ENCODE peak calls at places on chromosomes 12 and 14, in nine cellular contexts. V is progenitor cell of endocrine pancreas, J is MM.1S, X is DND-41, F is hepatocyte, H is foreskin fibroblast, Y is esophagus muscularis mucosa, A is esophagus squamous epithelium, Q is neural crest cell. Z is an unnamed sample.
A peak's percentile ranks its signal among the peaks of the same experiment; 100 is the strongest.

GRCh38 chr12:93569656-93570551 is 2.6 kb upstream of the SOCS2 start:
- DNase-seq in V (peak; percentile 87), J (peak; percentile 82), X (peak; percentile 87), F (peak; percentile 93), H (peak; percentile 88), Y (peak; percentile 97), A (peak; percentile 16), Q (peak; percentile 86), Z (peak; percentile 86)

GRCh38 chr12:45729233-45730115 is at the start of gene ARID2:
- DNase-seq in V (peak; percentile 44), J (peak; percentile 82), X (peak; percentile 81), F (peak; percentile 83), H (peak; percentile 53), Y (no peak), A (peak; percentile 42), Q (peak; percentile 59), Z (peak; percentile 59)

GRCh38 chr14:78075033-78075432 is 95.1 kb upstream of the NRXN3 start:
- DNase-seq in V (no peak), J (no peak), X (peak; percentile 47), F (no peak), H (no peak), Y (no peak), A (no peak), Q (no peak), Z (no peak)

GRCh38 chr14:56805201-56805991 is 4.9 kb downstream of the OTX2 start:
- DNase-seq in V (no peak), J (no peak), X (no peak), F (no peak), H (no peak), Y (no peak), A (no peak), Q (no peak), Z (no peak)

GRCh38 chr12:13948631-13949030 is 32.8 kb downstream of the GRIN2B start:
- DNase-seq in V (no peak), J (no peak), X (no peak), F (no peak), H (no peak), Y (no peak), A (no peak), Q (no peak), Z (no peak)

GRCh38 chr12:4402996-4403395 is 23.5 kb upstream of the FGF23 start:
- DNase-seq in V (no peak), J (no peak), X (no peak), F (no peak), H (no peak), Y (no peak), A (no peak), Q (no peak), Z (no peak)

GRCh38 chr12:26696613-26697092 is 136.3 kb downstream of the ITPR2 start:
- DNase-seq in V (no peak), J (no peak), X (no peak), F (no peak), H (no peak), Y (no peak), A (no peak), Q (no peak), Z (no peak)

GRCh38 chr14:53550776-53551175 is 397.7 kb upstream of the DDHD1 start:
- DNase-seq in V (no peak), J (no peak), X (no peak), F (no peak), H (no peak), Y (no peak), A (no peak), Q (no peak), Z (no peak)

DNA sequence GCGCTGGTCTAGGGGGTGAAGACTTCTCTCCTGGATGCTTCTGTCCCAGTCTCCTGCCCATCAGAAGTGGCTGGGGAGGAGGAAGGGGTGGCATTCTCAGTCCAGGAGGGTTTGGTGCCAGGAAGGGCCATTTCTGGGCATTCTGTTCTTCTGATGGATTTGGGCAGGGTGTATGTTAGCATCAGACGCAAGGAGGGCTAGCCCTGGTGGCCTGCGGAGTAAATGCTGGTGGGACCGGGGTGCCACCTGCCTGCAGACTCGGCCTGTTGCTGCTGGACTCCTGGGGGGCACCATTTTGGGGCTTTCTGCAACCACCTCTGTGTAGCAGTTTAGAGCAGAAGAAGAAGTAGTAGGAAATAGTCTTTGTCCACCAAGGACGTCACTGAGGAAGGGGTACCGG is 31.7 kb downstream of the AACS start:
- DNase-seq in V (no peak), J (no peak), X (no peak), F (no peak), H (no peak), Y (no peak), A (no peak), Q (no peak), Z (no peak)
- TF ChIP-seq CTCF in V (no peak), J (no peak), X (no peak), F (no peak), H (no peak), Y (no peak), A (no peak), Q (no peak), Z (no peak)

GRCh38 chr14:49549446-49549845 is 36.7 kb downstream of the RPS29 start:
- DNase-seq in V (no peak), J (no peak), X (no peak), F (no peak), H (no peak), Y (no peak), A (no peak), Q (no peak), Z (no peak)

GRCh38 chr14:49552630-49553029 is 33.5 kb downstream of the RPS29 start:
- DNase-seq in V (no peak), J (no peak), X (no peak), F (no peak), H (no peak), Y (no peak), A (no peak), Q (no peak), Z (no peak)

GRCh38 chr14:49549881-49550280 is 36.3 kb downstream of the RPS29 start:
- DNase-seq in V (no peak), J (no peak), X (no peak), F (peak; percentile 16), H (peak; percentile 21), Y (peak; percentile 80), A (no peak), Q (no peak), Z (no peak)

GRCh38 chr14:49551569-49551968 is 34.6 kb downstream of the RPS29 start:
- DNase-seq in V (no peak), J (no peak), X (no peak), F (no peak), H (no peak), Y (no peak), A (no peak), Q (no peak), Z (no peak)

DNA sequence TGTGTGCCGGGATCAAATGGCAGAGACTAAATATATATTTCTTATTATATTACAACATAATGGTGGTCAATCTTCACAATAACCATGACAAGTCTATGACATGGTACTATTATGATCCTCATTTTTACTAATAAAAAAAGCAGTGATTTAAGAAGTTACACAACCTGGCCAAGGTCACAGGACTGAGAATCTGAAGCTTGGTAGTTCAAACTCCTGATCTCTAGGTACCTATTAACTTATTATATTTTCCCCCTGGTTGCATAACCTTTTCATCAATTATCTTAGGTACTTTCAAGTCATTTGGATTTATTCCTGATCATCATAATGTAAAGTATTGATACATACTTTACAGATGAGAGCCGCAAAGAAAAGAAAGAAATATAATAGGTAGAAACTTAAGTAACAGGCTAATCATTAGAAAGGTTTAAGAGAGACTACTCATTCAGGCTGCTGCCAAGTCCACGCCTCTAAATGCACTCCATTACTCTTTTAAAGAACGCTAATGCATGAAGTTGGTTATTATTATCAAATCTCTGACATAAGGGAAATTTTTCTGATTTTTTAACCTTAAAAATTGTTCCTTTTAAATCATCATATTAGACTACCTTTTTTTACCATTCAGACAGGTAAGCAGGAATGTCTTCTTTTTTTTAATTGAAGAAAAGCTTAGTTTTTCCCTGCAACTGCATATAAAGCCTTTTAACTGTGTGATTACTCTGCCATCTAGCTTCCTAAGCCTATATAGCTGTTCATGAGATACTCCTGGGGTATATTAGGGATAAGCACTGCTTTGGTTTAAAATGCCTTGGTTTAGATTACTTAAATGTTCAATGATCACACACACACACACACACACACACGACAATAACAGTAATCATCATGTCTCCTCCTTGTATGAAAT is 35.6 kb downstream of the RPS29 start:
- DNase-seq in V (no peak), J (no peak), X (no peak), F (no peak), H (no peak), Y (no peak), A (no peak), Q (no peak), Z (no peak)
- TF ChIP-seq CTCF in V (peak; percentile 33), J (no peak), X (peak; percentile 43), F (peak; percentile 52), H (peak; percentile 43), Y (no peak), A (no peak), Q (peak; percentile 57), Z (peak; percentile 19)

DNA sequence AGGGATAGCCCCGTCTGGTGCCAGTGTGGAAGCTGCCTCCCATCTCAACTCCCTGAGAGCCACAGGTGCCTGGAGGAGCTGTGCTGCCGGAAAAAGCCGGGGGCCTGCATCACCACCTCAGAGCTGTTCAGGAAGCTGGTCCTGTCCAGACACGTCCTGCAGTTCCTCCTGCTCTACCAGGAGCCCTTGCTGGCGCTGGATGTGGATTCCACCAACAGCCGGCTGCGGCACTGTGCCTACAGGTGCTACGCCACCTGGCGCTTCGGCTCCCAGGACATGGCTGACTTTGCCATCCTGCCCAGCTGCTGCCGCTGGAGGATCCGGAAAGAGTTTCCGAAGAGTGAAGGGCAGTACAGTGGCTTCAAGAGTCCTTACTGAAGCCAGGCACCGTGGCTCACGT is 25.5 kb upstream of the P2RX4 start:
- DNase-seq in V (no peak), J (no peak), X (no peak), F (no peak), H (no peak), Y (no peak), A (no peak), Q (no peak), Z (no peak)
- TF ChIP-seq CTCF in V (no peak), J (no peak), X (no peak), F (no peak), H (no peak), Y (no peak), A (peak; percentile 38), Q (no peak), Z (no peak)

GRCh38 chr12:77723308-77723707 is 107.4 kb upstream of the NAV3 start:
- DNase-seq in V (no peak), J (no peak), X (no peak), F (no peak), H (no peak), Y (no peak), A (no peak), Q (no peak), Z (no peak)

GRCh38 chr12:77727442-77728001 is 103.2 kb upstream of the NAV3 start:
- DNase-seq in V (no peak), J (no peak), X (no peak), F (no peak), H (no peak), Y (no peak), A (no peak), Q (no peak), Z (no peak)

GRCh38 chr12:77724367-77724957 is 106.2 kb upstream of the NAV3 start:
- DNase-seq in V (no peak), J (peak; percentile 56), X (no peak), F (peak; percentile 39), H (no peak), Y (no peak), A (no peak), Q (no peak), Z (no peak)

GRCh38 chr12:77725611-77726010 is 105.1 kb upstream of the NAV3 start:
- DNase-seq in V (no peak), J (no peak), X (no peak), F (no peak), H (peak; percentile 17), Y (no peak), A (no peak), Q (no peak), Z (no peak)

DNA sequence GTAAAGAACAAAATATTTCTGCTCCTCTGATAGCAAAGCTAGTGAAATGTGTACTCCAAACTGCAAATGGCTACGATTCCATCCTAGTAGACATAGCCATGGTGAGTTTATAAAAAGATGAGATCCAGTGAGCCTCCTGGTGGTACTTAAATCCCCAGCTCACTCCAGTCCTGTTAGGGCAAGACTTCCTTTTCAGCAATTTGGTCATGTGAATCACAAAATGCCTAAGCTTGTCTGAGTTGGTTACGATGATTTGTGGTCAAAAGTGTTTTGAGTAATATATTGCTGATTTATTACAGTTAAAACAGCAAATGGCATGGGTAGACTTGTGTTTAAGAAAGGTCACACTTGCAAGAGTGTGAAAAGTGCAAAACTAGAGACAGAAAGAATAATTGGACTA is 102.7 kb upstream of the NAV3 start:
- DNase-seq in V (no peak), J (no peak), X (no peak), F (no peak), H (no peak), Y (no peak), A (no peak), Q (no peak), Z (no peak)
- TF ChIP-seq CTCF in V (no peak), J (no peak), X (no peak), F (no peak), H (no peak), Y (no peak), A (no peak), Q (no peak), Z (no peak)